ENCODE peak calls at places on chromosome 12, in five cellular contexts. X is neural crest cell, V is mucosa of descending colon, B is fibroblast of villous mesenchyme, Y is B cell. U is an unnamed sample.

GRCh38 chr12:129195081-129195480 is 341.8 kb downstream of the GLT1D1 start:
- DNase-seq in V (no peak), B (no peak), X (no peak), Y (no peak), U (no peak)

GRCh38 chr12:68455676-68456345 is 123.6 kb upstream of the MDM1 start:
- DNase-seq in X (no peak), Y (no peak), V (no peak), B (no peak), U (peak; percentile 54)

GRCh38 chr12:10220398-10221077 is 7.9 kb downstream of the GABARAPL1 start:
- DNase-seq in B (peak; percentile 90), X (no peak), V (no peak), Y (no peak), U (no peak)

GRCh38 chr12:25249951-25250738 is 584 bp downstream of the KRAS start:
- DNase-seq in V (peak; percentile 84), X (peak; percentile 27), Y (peak; percentile 68), B (no peak), U (peak; percentile 57)

GRCh38 chr12:96948782-96949181 is 41.7 kb downstream of the NEDD1 start:
- DNase-seq in Y (no peak), B (no peak), X (no peak), V (no peak), U (no peak)

GRCh38 chr12:64550758-64551157 is 59.5 kb upstream of the RASSF3 start:
- DNase-seq in X (no peak), V (no peak), B (no peak), Y (no peak), U (no peak)

GRCh38 chr12:47079894-47080724 is at the start of gene AMIGO2:
- DNase-seq in V (peak; percentile 68), Y (peak; percentile 49), X (peak; percentile 44), B (peak; percentile 74), U (peak; percentile 49)

GRCh38 chr12:21704847-21705246 is 47.2 kb upstream of the LDHB start:
- DNase-seq in Y (no peak), V (no peak), X (no peak), B (no peak), U (no peak)

GRCh38 chr12:25001311-25001710 is 52.4 kb upstream of the BCAT1 start:
- DNase-seq in X (no peak), V (no peak), B (no peak), Y (no peak), U (no peak)

GRCh38 chr12:24582954-24583601 is 365.8 kb downstream of the BCAT1 start:
- DNase-seq in Y (no peak), X (no peak), B (no peak), V (no peak), U (no peak)

GRCh38 chr12:63846249-63846967 is 1.9 kb downstream of the SRGAP1 start:
- DNase-seq in Y (no peak), X (no peak), B (no peak), V (no peak), U (no peak)

GRCh38 chr12:119808441-119808840 is 68.7 kb downstream of the CIT start:
- DNase-seq in V (no peak), X (no peak), Y (no peak), B (no peak), U (no peak)

GRCh38 chr12:69397978-69398377 is 38.4 kb downstream of the YEATS4 start:
- DNase-seq in X (no peak), V (no peak), Y (no peak), B (peak; percentile 59), U (no peak)

GRCh38 chr12:102513739-102514138 is 33.4 kb upstream of the IGF1 start:
- DNase-seq in V (no peak), X (no peak), B (no peak), Y (no peak), U (no peak)
- TF ChIP-seq CTCF in V (no peak), X (no peak), B (peak; percentile 37), Y (no peak), U (no peak)

GRCh38 chr12:113837528-113838296 is 128.4 kb downstream of the RBM19 start:
- DNase-seq in B (no peak), V (no peak), X (no peak), Y (no peak), U (no peak)
- TF ChIP-seq CTCF in B (peak; percentile 29), V (no peak), X (peak; percentile 42), Y (no peak), U (no peak)

DNA sequence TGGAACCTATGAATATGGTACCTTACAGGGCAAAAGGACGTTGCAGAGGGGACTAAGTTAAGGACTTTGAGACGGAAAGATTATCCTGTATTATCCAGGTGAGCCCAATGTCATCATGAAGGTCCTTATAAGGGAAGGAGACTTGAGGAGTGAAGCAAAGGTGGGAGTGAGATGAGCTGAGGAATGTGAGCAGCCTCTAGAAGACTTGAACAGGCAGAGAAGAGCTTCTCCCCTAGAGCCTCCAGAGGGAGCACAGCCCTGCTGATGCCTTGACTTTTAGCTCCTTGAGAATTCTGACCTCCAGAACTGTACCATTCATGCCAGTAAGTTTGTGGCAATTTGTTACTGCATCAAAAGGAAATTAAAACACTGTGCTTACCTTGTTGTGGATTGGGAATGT is 41.8 kb upstream of the DCD start:
- DNase-seq in Y (no peak), V (no peak), B (no peak), X (no peak), U (no peak)
- TF ChIP-seq CTCF in Y (no peak), V (no peak), B (peak; percentile 30), X (peak; percentile 32), U (no peak)

DNA sequence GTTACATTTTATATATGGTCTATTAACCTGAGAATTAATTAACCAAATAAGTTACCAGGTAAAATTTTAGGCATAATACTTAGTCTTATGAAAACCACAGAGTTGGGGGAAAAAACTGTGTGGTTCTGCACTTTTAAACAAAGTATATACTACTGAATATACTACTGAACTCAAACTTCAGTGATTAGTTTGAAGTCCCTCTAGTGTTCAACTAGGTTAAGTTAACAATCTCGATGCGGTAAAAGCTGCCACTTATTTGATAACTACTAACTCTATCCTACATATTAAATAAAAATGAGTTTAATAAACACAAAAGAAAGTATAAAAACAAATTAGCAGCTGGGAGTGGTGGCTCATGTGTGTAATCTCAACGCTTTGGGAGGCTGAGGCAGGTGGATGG is 56.7 kb downstream of the MED13L start:
- DNase-seq in Y (no peak), X (no peak), B (no peak), V (no peak), U (no peak)
- TF ChIP-seq CTCF in Y (no peak), X (peak; percentile 29), B (no peak), V (no peak), U (no peak)

GRCh38 chr12:45547822-45548221 is 181.7 kb upstream of the ARID2 start:
- DNase-seq in X (no peak), B (peak; percentile 31), Y (no peak), V (no peak), U (no peak)
- TF ChIP-seq CTCF in X (no peak), B (peak; percentile 37), Y (no peak), V (no peak), U (no peak)

GRCh38 chr12:130839770-130840355 is 813 bp upstream of the STX2 start:
- DNase-seq in B (no peak), V (no peak), Y (no peak), X (no peak), U (no peak)
- TF ChIP-seq CTCF in B (no peak), V (no peak), Y (no peak), X (no peak), U (no peak)

U was measured in activated CD8-positive, alpha-beta T cell treated with anti-CD3 and anti-CD28 coated beads for 36 hours.